ENCODE peak calls at places on chromosomes 4 and X, in five cellular contexts. T is effector memory CD4-positive, alpha-beta T cell; E is H9; Y is OCI-LY7; I is A549. Z is an unnamed sample.

GRCh38 chr4:175536852-175537453 is 275.1 kb downstream of the GPM6A start:
- DNase-seq in T (no peak), E (no peak), Y (peak; percentile 82), I (peak; percentile 74), Z (no peak)

GRCh38 chr4:26260571-26260970 is 60.2 kb upstream of the RBPJ start:
- DNase-seq in T (no peak), E (no peak), Y (no peak), I (no peak), Z (no peak)

GRCh38 chr4:37453361-37454262 is 209.1 kb downstream of the NWD2 start:
- DNase-seq in T (peak; percentile 16), E (peak; percentile 79), Y (no peak), I (peak; percentile 18), Z (peak; percentile 56)

GRCh38 chr4:173264245-173264959 is 69.8 kb downstream of the HMGB2 start:
- DNase-seq in T (no peak), E (no peak), Y (peak; percentile 94), I (no peak), Z (peak; percentile 53)

GRCh38 chr4:186900980-186901379 is 177.3 kb upstream of the FAT1 start:
- DNase-seq in T (no peak), E (no peak), Y (no peak), I (peak; percentile 8), Z (no peak)

GRCh38 chrX:131812847-131813825 is 210.0 kb upstream of the STK26 start:
- DNase-seq in T (peak; percentile 76), E (no peak), Y (no peak), I (peak; percentile 74), Z (peak; percentile 36)

GRCh38 chr4:38669233-38669632 is 5.2 kb downstream of the KLF3 start:
- DNase-seq in T (no peak), E (no peak), Y (no peak), I (no peak), Z (no peak)

GRCh38 chrX:2967998-2968909 is 38.1 kb upstream of the ARSH start:
- DNase-seq in T (no peak), E (peak; percentile 35), Y (no peak), I (no peak), Z (no peak)

GRCh38 chr4:113469023-113469390 is 292.5 kb downstream of the CAMK2D start:
- DNase-seq in T (no peak), E (no peak), Y (no peak), I (no peak), Z (no peak)

GRCh38 chrX:119145241-119145653 is 17.6 kb upstream of the KIAA1210 start:
- DNase-seq in T (no peak), E (peak; percentile 29), Y (peak; percentile 1), I (peak; percentile 37), Z (no peak)

GRCh38 chrX:53421772-53422090 is 723 bp downstream of the SMC1A start:
- DNase-seq in T (no peak), E (no peak), Y (no peak), I (no peak), Z (no peak)

GRCh38 chr4:148776944-148777343 is 334.7 kb upstream of the NR3C2 start:
- DNase-seq in T (no peak), E (no peak), Y (no peak), I (no peak), Z (no peak)

GRCh38 chr4:133929540-133929939 is 272.0 kb downstream of the PABPC4L start:
- DNase-seq in T (no peak), E (no peak), Y (no peak), I (no peak), Z (no peak)

GRCh38 chrX:545488-545887 is 85.1 kb upstream of the SHOX start:
- DNase-seq in T (no peak), E (no peak), Y (no peak), I (no peak), Z (no peak)

GRCh38 chr4:86152454-86152853 is 207.4 kb downstream of the MAPK10 start:
- DNase-seq in T (no peak), E (no peak), Y (no peak), I (no peak), Z (no peak)

GRCh38 chr4:179313823-179314222 is 1871.6 kb upstream of the AGA start:
- DNase-seq in T (no peak), E (no peak), Y (no peak), I (no peak), Z (no peak)

GRCh38 chr4:66688674-66689073 is 856.6 kb downstream of the CENPC start:
- DNase-seq in T (no peak), E (no peak), Y (peak; percentile 30), I (peak; percentile 54), Z (no peak)

GRCh38 chrX:126030021-126030420 is 136.1 kb downstream of the DCAF12L2 start:
- DNase-seq in T (no peak), E (no peak), Y (no peak), I (no peak), Z (no peak)

GRCh38 chr4:94544811-94545210 is 93.1 kb downstream of the PDLIM5 start:
- DNase-seq in T (no peak), E (no peak), Y (no peak), I (no peak), Z (no peak)

GRCh38 chr4:94550352-94550751 is 98.6 kb downstream of the PDLIM5 start:
- DNase-seq in T (no peak), E (no peak), Y (no peak), I (no peak), Z (no peak)

GRCh38 chr4:94545296-94545695 is 93.6 kb downstream of the PDLIM5 start:
- DNase-seq in T (no peak), E (no peak), Y (no peak), I (peak; percentile 52), Z (no peak)

GRCh38 chr4:94548571-94548970 is 96.8 kb downstream of the PDLIM5 start:
- DNase-seq in T (no peak), E (no peak), Y (no peak), I (peak; percentile 81), Z (no peak)

GRCh38 chr4:94546949-94547348 is 95.2 kb downstream of the PDLIM5 start:
- DNase-seq in T (no peak), E (no peak), Y (no peak), I (no peak), Z (no peak)
- H3K27ac ChIP-seq in T (no peak overlapping the region), E (no peak overlapping the region), Y (no peak overlapping the region), I (peak overlapping the region; percentile 59), Z (no peak overlapping the region)

DNA sequence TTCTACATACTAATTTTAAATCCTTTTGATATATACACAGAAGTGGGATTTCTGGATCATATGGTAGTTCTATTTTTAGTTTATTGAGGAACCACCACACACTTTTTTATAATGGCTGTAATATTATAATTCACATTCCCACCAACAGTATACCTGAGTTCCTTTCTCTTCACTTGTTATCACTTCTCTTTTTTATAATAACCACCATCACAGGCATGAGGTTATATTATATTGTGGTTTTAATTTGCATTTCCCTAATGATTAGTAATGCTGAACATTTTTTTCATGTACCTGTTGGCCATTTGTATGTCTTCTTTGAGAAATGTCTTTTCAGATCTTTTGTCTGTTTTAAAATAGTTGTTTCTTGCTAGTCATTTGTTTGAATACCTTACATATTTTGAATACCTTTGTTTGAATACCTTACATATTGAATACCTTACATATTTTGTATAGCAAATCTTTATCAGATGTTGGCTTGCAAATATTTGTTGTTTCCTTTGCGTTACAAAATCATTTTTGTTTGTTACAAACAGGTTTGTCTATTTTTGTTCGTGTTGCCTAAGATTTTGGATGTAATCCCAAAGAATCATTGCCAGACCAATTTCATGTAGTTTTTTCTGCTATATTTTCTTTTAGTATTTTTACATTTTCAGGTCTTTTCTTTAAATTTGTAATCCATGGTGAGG is 198.5 kb upstream of the KLF8 start:
- DNase-seq in T (no peak), E (no peak), Y (no peak), I (no peak), Z (no peak)
- H3K9me3 ChIP-seq in T (no peaks in the 10 kb centered on the region), E (peaks cover 20% of the 10 kb centered on the region), Y (no peaks in the 10 kb centered on the region), I (no peaks in the 10 kb centered on the region), Z (no peaks in the 10 kb centered on the region)

GRCh38 chr4:605702-606425 is 19.5 kb upstream of the PDE6B start:
- DNase-seq in T (no peak), E (no peak), Y (no peak), I (no peak), Z (no peak)
- H3K27ac ChIP-seq in T (no peak overlapping the region), E (no peak overlapping the region), Y (no peak overlapping the region), I (no peak overlapping the region), Z (no peak overlapping the region)

DNA sequence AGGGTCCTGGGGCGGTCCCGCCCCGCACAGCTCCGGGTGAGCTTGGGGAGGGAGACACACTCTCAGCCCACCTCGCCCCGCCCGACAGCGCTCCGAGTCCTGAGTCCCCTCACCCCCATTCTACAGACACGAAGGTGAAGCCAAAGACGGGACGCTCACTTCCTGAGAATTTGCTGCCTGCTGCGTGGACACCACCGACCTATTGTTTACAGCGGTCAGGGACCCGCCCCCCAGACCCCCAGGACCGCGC is 796 bp upstream of the ZNF141 start:
- DNase-seq in T (no peak), E (no peak), Y (no peak), I (no peak), Z (no peak)
- H3K9me3 ChIP-seq in T (peaks cover 15% of the 10 kb centered on the region), E (no peaks in the 10 kb centered on the region), Y (peaks cover 21% of the 10 kb centered on the region), I (peaks cover 39% of the 10 kb centered on the region), Z (peaks cover 13% of the 10 kb centered on the region)

GRCh38 chr4:122895336-122895995 is 26.9 kb downstream of the NUDT6 start:
- DNase-seq in T (no peak), E (no peak), Y (no peak), I (no peak), Z (no peak)

GRCh38 chr4:122894802-122895201 is 27.6 kb downstream of the NUDT6 start:
- DNase-seq in T (no peak), E (no peak), Y (no peak), I (peak; percentile 13), Z (no peak)

GRCh38 chr4:122889726-122890125 is 32.7 kb downstream of the NUDT6 start:
- DNase-seq in T (no peak), E (no peak), Y (no peak), I (peak; percentile 37), Z (no peak)

GRCh38 chr4:122884504-122884903 is 37.9 kb downstream of the NUDT6 start:
- DNase-seq in T (no peak), E (no peak), Y (no peak), I (no peak), Z (no peak)

DNA sequence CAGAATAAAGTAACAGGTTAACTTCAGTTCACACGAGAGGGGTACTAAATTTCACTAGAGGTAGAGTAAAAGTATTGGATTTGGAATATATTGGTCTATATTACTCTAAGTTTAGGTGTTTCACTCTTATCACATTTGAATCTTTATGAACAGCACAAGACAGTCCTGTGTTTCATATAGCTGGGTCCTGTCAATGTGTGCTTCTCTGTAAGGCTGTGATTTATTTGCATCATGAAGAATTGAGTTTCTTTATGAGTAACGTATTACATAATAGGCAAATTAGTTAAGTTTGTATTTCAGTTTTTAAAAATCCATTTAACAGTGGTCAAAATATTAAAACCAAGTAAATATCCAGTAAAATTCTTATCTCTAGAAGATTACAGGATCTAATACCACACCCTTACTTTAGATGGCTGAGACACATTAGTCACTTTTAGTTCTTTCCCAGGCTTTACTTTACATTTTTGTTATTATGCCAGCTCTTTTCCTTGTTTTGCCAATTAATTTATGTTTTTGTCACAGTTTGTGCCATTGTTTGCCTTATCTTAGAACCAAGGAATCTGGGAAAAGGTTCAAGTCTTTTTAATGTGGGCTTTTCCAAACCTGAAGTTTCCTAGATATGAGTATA is 32.1 kb downstream of the NUDT6 start:
- DNase-seq in T (no peak), E (no peak), Y (no peak), I (no peak), Z (no peak)
- H3K27ac ChIP-seq in T (no peak overlapping the region), E (no peak overlapping the region), Y (no peak overlapping the region), I (peak overlapping the region; percentile 73), Z (no peak overlapping the region)